ENCODE peak calls at places on chromosome 17, in four cellular contexts. A, N, R and F are unnamed samples.

GRCh38 chr17:69819316-69820087 is 255.5 kb upstream of the KCNJ16 start:
- DNase-seq in N (no peak), A (peak), R (no peak), F (peak)

GRCh38 chr17:83176956-83177583 is 97.7 kb downstream of the METRNL start:
- DNase-seq in A (no peak), N (no peak), R (no peak), F (no peak)

GRCh38 chr17:45247429-45248131 is 14.3 kb downstream of the SPATA32 start:
- DNase-seq in R (peak), N (peak), A (peak), F (peak)

GRCh38 chr17:31327534-31328526 is 6.4 kb upstream of the EVI2A start:
- DNase-seq in A (peak), N (peak), R (no peak), F (peak)

GRCh38 chr17:78736526-78737079 is 45.5 kb downstream of the CYTH1 start:
- DNase-seq in R (no peak), N (no peak), A (peak), F (no peak)

GRCh38 chr17:29357232-29357631 is 32.9 kb upstream of the TAOK1 start:
- DNase-seq in R (no peak), A (no peak), N (no peak), F (no peak)

GRCh38 chr17:82869536-82869935 is 29.7 kb upstream of the ZNF750 start:
- DNase-seq in N (no peak), A (no peak), R (no peak), F (no peak)

GRCh38 chr17:77036136-77036840 is 104.5 kb upstream of the SEC14L1 start:
- DNase-seq in A (no peak), R (no peak), N (no peak), F (no peak)

GRCh38 chr17:8628172-8628571 is 2.4 kb downstream of the MYH10 start:
- DNase-seq in N (no peak), A (no peak), R (no peak), F (no peak)

GRCh38 chr17:69236464-69236863 is 7.8 kb upstream of the ABCA10 start:
- DNase-seq in R (no peak), N (no peak), A (no peak), F (no peak)

GRCh38 chr17:6551356-6551755 is 5.0 kb downstream of the PITPNM3 start:
- DNase-seq in A (no peak), R (no peak), N (no peak), F (no peak)

GRCh38 chr17:65629234-65629690 is 67.8 kb upstream of the AXIN2 start:
- DNase-seq in R (no peak), N (no peak), A (no peak), F (no peak)

GRCh38 chr17:2101448-2102257 is 46.8 kb downstream of the HIC1 start:
- DNase-seq in A (no peak), R (no peak), N (no peak), F (no peak)

GRCh38 chr17:66343531-66344078 is 41.2 kb downstream of the PRKCA start:
- DNase-seq in N (peak), A (peak), R (no peak), F (no peak)

GRCh38 chr17:79758260-79758659 is 19.7 kb upstream of the CBX2 start:
- DNase-seq in N (no peak), R (no peak), A (no peak), F (no peak)

GRCh38 chr17:44871546-44871945 is 23.9 kb downstream of the HIGD1B start:
- DNase-seq in N (no peak), A (no peak), R (no peak), F (no peak)

GRCh38 chr17:32350662-32351418 is 883 bp downstream of the ZNF207 start:
- DNase-seq in N (peak), R (peak), A (peak), F (peak)

GRCh38 chr17:50836826-50837225 is 1.4 kb downstream of the WFIKKN2 start:
- DNase-seq in R (no peak), A (no peak), N (no peak), F (no peak)

GRCh38 chr17:1648582-1649115 is 1.0 kb downstream of the RILP start:
- DNase-seq in R (peak), A (peak), N (peak), F (peak)

GRCh38 chr17:16285646-16286008 is 67.6 kb downstream of the CENPV start:
- DNase-seq in A (no peak), N (no peak), R (no peak), F (no peak)
- TF ChIP-seq CTCF in A (peak), N (peak), R (no peak), F (peak)

DNA sequence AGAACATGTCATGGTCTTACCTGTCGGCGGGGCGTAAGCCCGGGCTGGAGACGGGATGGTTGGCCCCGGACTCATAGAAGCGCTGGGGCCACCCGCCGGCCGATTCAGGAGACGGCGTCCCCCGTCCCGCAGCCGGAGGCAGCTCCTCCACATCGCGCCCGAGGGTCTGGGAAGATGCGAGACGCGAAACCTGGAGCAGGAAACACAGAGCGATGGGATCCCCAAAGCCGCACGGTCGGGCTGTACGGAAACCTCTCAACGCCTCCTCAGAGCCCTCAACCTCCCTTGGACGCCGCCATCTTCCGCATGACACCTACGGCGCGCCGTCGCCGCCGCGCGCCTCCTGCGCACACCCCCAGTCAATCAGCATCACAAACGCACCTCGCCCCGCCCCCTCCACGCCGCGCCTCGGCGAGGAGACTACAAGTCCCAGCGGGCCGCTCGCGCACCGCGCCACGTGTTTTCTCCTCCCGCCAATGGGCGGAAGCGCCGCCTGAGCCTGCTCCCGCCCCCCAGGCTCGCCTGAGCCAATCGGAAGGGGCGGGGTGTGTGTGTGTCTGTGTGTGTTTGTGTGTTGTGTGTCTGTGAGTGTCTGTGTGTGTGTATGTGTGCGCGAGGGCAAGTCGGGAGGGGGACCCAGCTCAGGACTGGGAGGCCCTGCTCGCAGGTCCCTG is at the start of the genes ATPAF2 and GID4:
- DNase-seq in N (peak), A (peak), R (peak), F (peak)
- TF ChIP-seq CTCF in N (no peak), A (no peak), R (peak), F (peak)

DNA sequence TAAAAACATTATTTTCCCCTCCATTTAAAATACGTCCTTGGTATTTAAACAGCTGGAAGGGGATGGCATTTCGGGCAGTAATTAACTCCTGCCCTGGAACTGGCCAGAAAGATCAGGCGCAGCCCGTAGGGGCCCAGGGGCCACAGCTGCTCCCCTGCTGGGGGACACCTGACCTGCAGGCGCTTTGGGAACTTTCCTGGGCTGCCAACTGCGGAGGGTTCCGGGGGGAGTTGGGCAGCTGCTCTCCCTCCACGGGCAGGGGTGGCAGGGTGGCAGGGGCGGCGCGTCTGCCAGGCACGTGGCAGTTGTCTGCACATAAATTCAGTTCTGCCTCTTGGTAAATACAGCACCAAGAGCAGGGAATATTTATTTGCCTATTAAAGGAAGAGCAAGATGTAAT is 30.1 kb upstream of the CHMP6 start:
- DNase-seq in R (no peak), N (no peak), A (no peak), F (no peak)
- TF ChIP-seq CTCF in R (no peak), N (no peak), A (no peak), F (peak)

GRCh38 chr17:41521574-41522261 is 3.0 kb upstream of the KRT15 start:
- DNase-seq in N (peak), A (peak), R (no peak), F (peak)
- TF ChIP-seq CTCF in N (no peak), A (no peak), R (no peak), F (peak)

DNA sequence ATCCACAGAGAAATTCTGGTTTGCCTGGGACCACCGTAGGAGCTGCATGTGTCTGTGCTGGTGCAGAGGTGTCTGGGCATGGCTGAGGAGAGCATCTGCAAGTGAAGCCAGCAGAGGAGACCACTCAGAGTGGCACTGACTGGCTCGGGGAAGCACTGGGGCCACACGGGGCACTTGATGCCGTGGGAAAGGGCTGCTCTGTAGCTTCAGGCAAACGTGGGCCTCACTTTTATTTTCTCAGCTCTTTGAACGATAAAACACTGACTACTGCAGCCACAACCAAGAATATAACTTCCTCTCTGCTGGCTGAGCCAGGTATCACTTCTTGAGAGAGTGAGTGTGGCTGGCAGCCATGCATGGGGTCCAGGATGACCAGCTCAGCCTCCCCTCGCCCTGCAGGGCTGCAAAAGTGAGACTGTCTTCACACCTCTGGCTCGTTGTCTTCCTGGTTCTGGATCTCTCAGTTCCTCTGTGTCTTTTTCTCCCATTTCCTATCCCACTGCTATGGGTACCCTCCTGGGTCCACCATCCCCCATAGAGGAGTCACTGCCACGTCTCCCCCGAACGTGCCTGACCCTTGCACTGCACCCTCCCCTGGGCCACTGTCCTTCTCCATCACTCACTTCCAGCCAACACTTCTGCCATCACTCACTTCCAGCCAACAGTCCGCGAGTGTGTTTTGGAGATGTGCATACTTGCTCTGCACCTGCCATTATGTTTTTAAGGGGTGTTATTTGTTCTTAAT is 201.4 kb upstream of the CHMP6 start:
- DNase-seq in N (peak), A (no peak), R (no peak), F (no peak)
- TF ChIP-seq CTCF in N (no peak), A (no peak), R (no peak), F (no peak)

GRCh38 chr17:28327709-28328108 is 7.6 kb downstream of the IFT20 start:
- DNase-seq in A (peak), R (no peak), N (no peak), F (no peak)
- TF ChIP-seq CTCF in A (peak), R (no peak), N (no peak), F (peak)

GRCh38 chr17:59505610-59506276 is 59.7 kb upstream of the DHX40 start:
- DNase-seq in N (no peak), R (no peak), A (peak), F (no peak)
- TF ChIP-seq CTCF in N (no peak), R (no peak), A (no peak), F (no peak)

DNA sequence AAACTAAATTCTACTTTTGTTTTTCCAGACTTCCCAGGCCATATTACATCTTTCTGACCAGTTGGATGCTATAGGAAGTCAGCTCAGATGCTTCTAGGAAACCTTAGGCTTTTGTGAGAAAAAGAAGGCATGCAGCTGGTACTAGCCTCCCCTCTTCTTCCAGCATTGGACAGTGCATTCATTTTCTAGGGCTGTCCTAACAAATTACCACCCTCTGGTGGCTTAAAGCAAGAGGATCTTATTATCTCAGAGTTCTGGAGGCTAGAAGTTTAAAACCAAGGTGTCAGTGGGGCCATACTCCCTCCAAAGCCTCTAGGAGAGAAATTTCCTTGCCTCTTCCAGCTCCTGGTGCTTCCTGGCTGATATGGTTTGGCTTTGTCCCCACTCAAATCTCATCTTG is 467.8 kb downstream of the SLC39A11 start:
- DNase-seq in N (no peak), R (no peak), A (no peak), F (no peak)
- TF ChIP-seq CTCF in N (no peak), R (no peak), A (no peak), F (no peak)

DNA sequence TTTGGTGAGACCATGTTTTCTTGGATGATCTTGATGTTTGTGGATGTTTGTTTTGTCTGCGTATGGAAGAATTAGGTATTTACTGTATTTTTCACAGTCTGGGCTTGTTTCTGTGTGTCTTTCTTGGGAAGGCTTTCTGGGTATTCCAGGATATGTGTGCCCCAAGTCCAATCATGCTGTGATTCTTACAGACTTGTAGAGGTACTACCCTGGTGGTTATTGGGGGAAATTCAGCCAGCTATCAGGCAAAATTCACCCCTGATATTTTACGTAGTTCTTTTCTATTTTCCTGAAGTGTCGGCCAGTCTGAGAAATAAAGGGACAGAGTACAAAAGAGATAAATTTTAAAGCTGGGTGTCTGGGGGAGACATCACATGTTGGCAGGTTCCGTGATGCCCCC is 33.4 kb upstream of the ARL4D start:
- DNase-seq in R (no peak), A (no peak), N (no peak), F (no peak)
- TF ChIP-seq CTCF in R (no peak), A (peak), N (peak), F (peak)

DNA sequence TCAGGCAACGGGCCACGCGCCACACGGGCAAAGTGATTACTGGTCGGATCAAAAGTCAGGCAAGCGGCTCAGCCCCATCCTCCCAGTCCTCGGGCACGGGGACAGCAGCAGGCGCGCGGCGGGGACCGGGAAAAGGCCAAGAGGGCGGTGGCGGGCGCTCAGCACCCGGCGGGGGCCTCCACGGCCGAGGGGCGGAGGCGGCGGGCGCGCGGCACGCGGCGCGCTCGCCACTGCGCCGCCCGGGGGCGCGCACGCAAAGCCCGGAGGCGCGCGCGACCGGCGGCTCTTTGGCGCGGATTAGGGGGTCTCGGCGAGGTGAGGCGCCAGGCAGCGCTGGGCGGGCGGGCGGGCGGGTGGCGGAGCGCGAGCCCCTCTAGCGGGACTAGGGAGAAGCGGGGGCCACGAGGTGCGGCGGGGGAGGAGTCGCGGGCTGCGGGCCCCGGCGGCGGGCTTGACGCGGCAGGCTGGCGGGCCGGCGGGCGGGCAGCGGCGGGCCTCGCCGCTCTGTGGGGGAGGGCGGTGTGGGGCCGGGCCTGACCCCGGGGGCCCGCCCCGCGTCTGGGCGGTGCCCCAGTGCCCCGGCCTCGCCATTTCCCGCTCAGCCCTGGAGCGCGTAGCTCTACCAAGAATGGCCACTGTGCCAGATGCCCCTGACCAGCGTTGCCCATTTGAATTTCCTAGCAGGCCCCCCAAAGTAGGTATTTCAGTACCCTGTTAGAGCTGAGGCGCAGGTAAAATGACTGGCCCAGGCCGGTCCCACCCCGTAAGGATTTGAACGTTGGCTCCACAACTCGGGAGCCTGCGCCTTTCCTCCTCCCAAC is at the start of the genes ACACA and TADA2A:
- DNase-seq in R (peak), N (peak), A (peak), F (peak)
- TF ChIP-seq CTCF in R (no peak), N (no peak), A (no peak), F (no peak)